ENCODE peak calls at places on chromosomes 6 and 20, in ten cellular contexts. W is mesothelial cell of epicardium, M is psoas muscle, Y is Caco-2, V is choroid plexus epithelial cell, F is neural progenitor cell, A is AG09309, T is astrocyte, S is WTC11, C is mucosa of descending colon. J is an unnamed sample.

GRCh38 chr20:15637971-15638754 is 935.1 kb downstream of the KIF16B start:
- DNase-seq in T (no peak), A (no peak), V (no peak), F (peak), C (no peak), S (peak), M (no peak), W (no peak), Y (no peak), J (no peak)

GRCh38 chr20:31608256-31608980 is 3.3 kb downstream of the ID1 start:
- DNase-seq in T (peak), F (peak), M (peak), Y (peak), C (peak), A (no peak), V (peak), W (peak), S (peak), J (peak)

GRCh38 chr20:2037296-2037914 is 43.5 kb upstream of the PDYN start:
- DNase-seq in W (no peak), C (no peak), S (no peak), Y (no peak), F (no peak), T (no peak), M (no peak), V (no peak), A (no peak), J (no peak)

GRCh38 chr6:84061174-84061573 is 27.6 kb downstream of the MRAP2 start:
- DNase-seq in Y (no peak), A (peak), F (no peak), W (no peak), S (no peak), C (no peak), V (no peak), M (no peak), T (no peak), J (no peak)

GRCh38 chr20:36098364-36098763 is 56.2 kb upstream of the EPB41L1 start:
- DNase-seq in M (no peak), F (no peak), S (no peak), A (no peak), T (peak), W (no peak), V (peak), Y (no peak), C (no peak), J (peak)

GRCh38 chr6:108561742-108562502 is 1.2 kb downstream of the FOXO3 start:
- DNase-seq in C (peak), Y (no peak), A (no peak), F (peak), V (no peak), T (no peak), S (peak), M (peak), W (peak), J (peak)

GRCh38 chr6:107988570-107988969 is 30.6 kb upstream of the SEC63 start:
- DNase-seq in S (no peak), A (no peak), M (no peak), V (no peak), T (no peak), Y (no peak), F (no peak), C (no peak), W (no peak), J (no peak)

GRCh38 chr6:158517581-158517980 is 42.3 kb upstream of the TMEM181 start:
- DNase-seq in S (no peak), M (no peak), Y (no peak), F (no peak), C (no peak), V (no peak), T (no peak), W (no peak), A (no peak), J (no peak)

GRCh38 chr6:127249619-127250018 is 17.0 kb upstream of the RNF146 start:
- DNase-seq in C (no peak), M (no peak), T (no peak), S (no peak), Y (no peak), W (no peak), F (no peak), A (no peak), V (no peak), J (no peak)

GRCh38 chr6:52664991-52665686 is 5.8 kb upstream of the TMEM14A start:
- DNase-seq in S (no peak), V (no peak), T (no peak), F (no peak), M (no peak), Y (no peak), W (no peak), A (no peak), C (no peak), J (no peak)

GRCh38 chr6:41705996-41706835 is 29.2 kb downstream of the TFEB start:
- DNase-seq in S (peak), W (no peak), V (peak), A (no peak), C (peak), M (peak), F (peak), Y (no peak), T (peak), J (peak)

GRCh38 chr20:50389808-50390684 is 120.1 kb upstream of the PTPN1 start:
- DNase-seq in F (no peak), S (no peak), A (no peak), C (no peak), T (no peak), W (no peak), V (no peak), Y (peak), M (no peak), J (no peak)

GRCh38 chr20:19737025-19737424 is 21.0 kb upstream of the RIN2 start:
- DNase-seq in C (no peak), S (no peak), F (no peak), A (peak), M (no peak), T (peak), W (no peak), Y (no peak), V (peak), J (peak)

GRCh38 chr6:96809119-96809518 is 28.2 kb downstream of the GPR63 start:
- DNase-seq in T (peak), W (no peak), C (no peak), A (no peak), Y (no peak), V (peak), S (no peak), F (no peak), M (no peak), J (no peak)

GRCh38 chr6:139390447-139390846 is 16.0 kb upstream of the CITED2 start:
- DNase-seq in M (no peak), F (no peak), W (no peak), V (no peak), A (no peak), T (no peak), S (no peak), C (no peak), Y (no peak), J (no peak)

GRCh38 chr6:71510057-71510713 is 221.6 kb downstream of the OGFRL1 start:
- DNase-seq in C (no peak), S (peak), F (peak), Y (peak), T (peak), A (peak), W (peak), V (peak), M (peak), J (peak)

GRCh38 chr20:9909167-9909566 is 70.3 kb upstream of the PAK5 start:
- DNase-seq in W (no peak), M (no peak), V (no peak), C (no peak), S (no peak), Y (no peak), F (no peak), A (no peak), T (no peak), J (no peak)

GRCh38 chr20:5504061-5504739 is 187.4 kb upstream of the PROKR2 start:
- DNase-seq in S (peak), V (peak), M (peak), F (no peak), Y (no peak), T (peak), A (no peak), C (peak), W (no peak), J (no peak)

GRCh38 chr6:105816875-105817274 is 269.3 kb upstream of the PRDM1 start:
- DNase-seq in F (no peak), A (no peak), V (no peak), S (no peak), T (no peak), M (no peak), Y (no peak), C (no peak), W (no peak), J (no peak)

GRCh38 chr6:26563488-26563887 is 25.3 kb downstream of the HMGN4 start:
- DNase-seq in A (no peak), Y (no peak), S (no peak), C (no peak), V (no peak), F (no peak), M (no peak), T (no peak), W (no peak), J (no peak)

GRCh38 chr20:54356726-54357235 is 118.6 kb upstream of the DOK5 start:
- DNase-seq in A (no peak), S (no peak), W (no peak), C (no peak), F (no peak), T (no peak), M (no peak), V (no peak), Y (no peak), J (no peak)

GRCh38 chr6:39610229-39610628 is 115.0 kb downstream of the KIF6 start:
- DNase-seq in W (no peak), C (no peak), Y (no peak), F (no peak), M (no peak), A (no peak), V (peak), S (no peak), T (peak), J (no peak)

GRCh38 chr20:24499472-24499871 is 30.0 kb downstream of the SYNDIG1 start:
- DNase-seq in M (no peak), T (no peak), V (no peak), A (no peak), S (no peak), W (no peak), F (no peak), C (no peak), Y (no peak), J (no peak)

GRCh38 chr6:137872071-137872470 is 5.0 kb downstream of the TNFAIP3 start:
- DNase-seq in W (no peak), Y (no peak), M (no peak), C (no peak), S (no peak), T (no peak), V (no peak), A (no peak), F (no peak), J (peak)

GRCh38 chr6:70371454-70372105 is 41.7 kb upstream of the FAM135A start:
- DNase-seq in T (peak), V (peak), M (no peak), A (peak), Y (no peak), C (no peak), S (no peak), W (no peak), F (peak), J (peak)

GRCh38 chr6:142187209-142187608 is 40.1 kb downstream of the VTA1 start:
- DNase-seq in A (no peak), M (peak), T (peak), S (no peak), V (peak), F (no peak), W (no peak), Y (no peak), C (no peak), J (peak)

GRCh38 chr6:135522975-135523692 is 25.6 kb upstream of the AHI1 start:
- DNase-seq in C (no peak), T (no peak), V (peak), S (no peak), F (no peak), M (no peak), A (no peak), W (no peak), Y (no peak), J (peak)

GRCh38 chr20:49286689-49287551 is 9.1 kb upstream of the ZNFX1 start:
- DNase-seq in T (peak), W (no peak), A (no peak), M (no peak), Y (peak), V (no peak), C (no peak), F (peak), S (no peak), J (peak)

GRCh38 chr6:136408205-136408604 is 118.6 kb upstream of the BCLAF1 start:
- DNase-seq in M (no peak), F (no peak), Y (no peak), W (no peak), A (peak), S (no peak), C (no peak), V (peak), T (peak), J (peak)

GRCh38 chr6:138568997-138569396 is 69.7 kb upstream of the NHSL1 start:
- DNase-seq in F (no peak), M (no peak), A (no peak), V (no peak), W (no peak), C (no peak), Y (no peak), T (no peak), S (no peak), J (no peak)

GRCh38 chr6:27474172-27474465 is 1.2 kb upstream of the ZNF184 start:
- DNase-seq in M (no peak), C (no peak), Y (no peak), A (no peak), V (no peak), T (no peak), W (no peak), S (no peak), F (no peak), J (no peak)

GRCh38 chr6:135586844-135587243 is 89.3 kb upstream of the AHI1 start:
- DNase-seq in Y (no peak), F (no peak), C (no peak), S (no peak), V (peak), W (no peak), T (peak), A (no peak), M (no peak), J (no peak)

GRCh38 chr6:15569035-15569995 is 93.5 kb downstream of the DTNBP1 start:
- DNase-seq in A (no peak), S (no peak), Y (no peak), C (no peak), M (no peak), T (no peak), F (no peak), V (peak), W (no peak), J (no peak)

GRCh38 chr6:14458669-14459266 is 341.2 kb downstream of the CD83 start:
- DNase-seq in M (no peak), A (peak), F (no peak), S (no peak), Y (no peak), C (no peak), W (no peak), T (peak), V (peak), J (peak)

GRCh38 chr6:5113096-5113495 is 28.0 kb downstream of the PPP1R3G start:
- DNase-seq in C (no peak), Y (no peak), F (no peak), A (no peak), S (no peak), T (no peak), V (no peak), M (no peak), W (no peak), J (no peak)

GRCh38 chr6:52555531-52556228 is 21.2 kb downstream of the TRAM2 start:
- DNase-seq in A (no peak), C (no peak), M (no peak), Y (no peak), S (no peak), F (no peak), W (no peak), T (no peak), V (peak), J (no peak)

GRCh38 chr6:12138936-12139335 is 126.8 kb downstream of the HIVEP1 start:
- DNase-seq in S (no peak), W (no peak), M (no peak), T (no peak), F (no peak), V (no peak), C (no peak), Y (no peak), A (no peak), J (no peak)

GRCh38 chr20:17856024-17856564 is 112.5 kb downstream of the SNX5 start:
- DNase-seq in C (peak), V (peak), S (no peak), Y (peak), A (no peak), T (no peak), F (no peak), W (no peak), M (no peak), J (no peak)

GRCh38 chr20:43843096-43843964 is 71.3 kb upstream of the TOX2 start:
- DNase-seq in Y (peak), T (peak), W (no peak), C (no peak), M (no peak), V (peak), F (no peak), A (peak), S (no peak), J (peak)

DNA sequence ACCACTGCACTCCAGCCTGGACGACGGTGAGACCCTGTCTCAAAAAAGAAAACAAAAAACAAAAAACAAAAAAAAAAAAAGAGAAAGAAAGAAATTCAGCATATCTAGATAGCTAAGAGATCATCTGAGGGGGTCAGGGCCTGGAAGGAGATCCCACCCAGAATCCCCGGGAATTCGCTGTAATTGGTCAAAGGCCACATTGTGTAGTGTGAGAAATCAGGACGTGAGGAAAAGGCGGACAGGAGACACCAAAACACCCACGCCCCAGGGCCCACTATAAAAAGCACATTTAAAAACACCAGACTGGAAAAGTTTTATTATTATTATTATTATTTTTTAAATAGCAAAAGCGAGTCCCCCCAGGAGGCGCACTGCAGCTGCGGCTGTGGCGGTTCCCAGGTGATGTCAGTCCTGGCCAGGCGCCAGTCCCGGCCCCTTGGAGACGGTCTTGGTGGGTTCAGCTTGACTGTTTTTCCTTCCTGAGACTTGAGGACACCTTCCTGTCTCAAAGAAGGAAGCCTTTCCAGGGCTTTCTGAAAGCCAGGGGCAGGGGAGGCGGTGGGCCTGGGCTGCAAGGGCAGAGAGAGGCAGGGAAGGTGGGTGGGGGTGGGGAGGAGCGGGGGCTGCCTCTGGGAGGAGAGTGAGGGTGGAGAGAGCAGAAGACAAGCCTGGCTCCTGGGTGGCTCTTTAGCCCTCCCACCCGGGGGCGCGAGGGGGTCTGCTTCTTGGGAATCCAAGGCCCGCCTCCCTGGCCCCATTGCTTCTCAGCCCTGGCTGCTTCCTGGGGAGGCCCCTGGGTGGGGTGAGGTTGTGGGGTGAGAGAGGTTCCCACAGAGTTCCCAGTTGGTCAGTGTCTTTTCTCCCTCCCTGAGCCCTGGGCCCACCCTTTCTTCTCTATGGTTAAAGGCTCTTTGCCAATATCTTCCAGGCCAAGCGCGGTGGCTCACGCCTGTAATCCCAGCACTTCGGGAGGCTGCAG is 14.5 kb downstream of the TCF15 start:
- DNase-seq in T (no peak), C (no peak), Y (no peak), W (peak), F (no peak), V (peak), A (no peak), S (no peak), M (peak), J (no peak)
- TF ChIP-seq CTCF in T (no peak), C (no peak), Y (no peak), W (no peak), F (no peak), V (peak), A (no peak), S (no peak), M (peak), J (no peak)

DNA sequence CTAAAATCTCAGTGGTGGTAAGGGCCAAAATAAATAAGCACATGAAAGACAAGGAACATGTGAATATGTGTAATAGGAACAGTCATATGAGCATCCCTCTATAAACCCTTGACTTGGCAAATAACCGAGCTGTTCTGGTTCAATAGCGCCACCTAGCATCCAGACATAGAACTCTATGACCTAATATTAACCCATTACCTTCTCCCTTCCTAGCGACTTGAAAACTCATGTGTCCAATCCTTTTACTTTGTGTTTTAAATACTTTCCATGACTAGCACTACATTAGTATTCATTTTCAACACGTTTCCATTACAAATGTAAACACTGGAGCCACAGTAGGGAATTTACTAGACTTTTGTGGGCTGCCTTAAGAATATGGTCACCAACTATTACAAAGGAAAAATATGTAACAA is 279.7 kb downstream of the UST start:
- DNase-seq in Y (no peak), V (peak), T (peak), S (peak), W (no peak), F (peak), C (no peak), M (no peak), A (peak), J (peak)
- TF ChIP-seq CTCF in Y (peak), V (peak), T (peak), S (peak), W (no peak), F (peak), C (no peak), M (no peak), A (peak), J (peak)

DNA sequence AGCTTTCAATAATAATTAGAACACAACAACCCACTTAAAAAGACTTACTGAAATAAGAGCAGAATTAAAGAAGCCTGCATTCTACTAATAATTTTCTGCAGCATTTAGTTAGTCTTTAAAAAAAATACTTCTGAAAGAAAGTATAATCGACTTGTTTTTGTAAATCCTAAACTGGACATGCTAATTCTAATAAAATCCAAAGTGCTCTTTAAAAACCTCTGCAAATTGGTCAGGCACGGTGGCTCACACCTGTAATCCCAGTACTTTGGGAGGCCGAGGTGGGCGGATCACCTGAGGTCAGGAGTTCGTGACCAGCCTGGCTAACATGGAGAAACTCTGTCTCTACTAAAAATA is 57.5 kb upstream of the ARMH2 start:
- DNase-seq in Y (no peak), C (no peak), V (no peak), W (no peak), S (no peak), F (no peak), T (no peak), M (no peak), A (no peak), J (no peak)
- TF ChIP-seq CTCF in Y (no peak), C (no peak), V (no peak), W (peak), S (no peak), F (no peak), T (no peak), M (no peak), A (no peak), J (no peak)

DNA sequence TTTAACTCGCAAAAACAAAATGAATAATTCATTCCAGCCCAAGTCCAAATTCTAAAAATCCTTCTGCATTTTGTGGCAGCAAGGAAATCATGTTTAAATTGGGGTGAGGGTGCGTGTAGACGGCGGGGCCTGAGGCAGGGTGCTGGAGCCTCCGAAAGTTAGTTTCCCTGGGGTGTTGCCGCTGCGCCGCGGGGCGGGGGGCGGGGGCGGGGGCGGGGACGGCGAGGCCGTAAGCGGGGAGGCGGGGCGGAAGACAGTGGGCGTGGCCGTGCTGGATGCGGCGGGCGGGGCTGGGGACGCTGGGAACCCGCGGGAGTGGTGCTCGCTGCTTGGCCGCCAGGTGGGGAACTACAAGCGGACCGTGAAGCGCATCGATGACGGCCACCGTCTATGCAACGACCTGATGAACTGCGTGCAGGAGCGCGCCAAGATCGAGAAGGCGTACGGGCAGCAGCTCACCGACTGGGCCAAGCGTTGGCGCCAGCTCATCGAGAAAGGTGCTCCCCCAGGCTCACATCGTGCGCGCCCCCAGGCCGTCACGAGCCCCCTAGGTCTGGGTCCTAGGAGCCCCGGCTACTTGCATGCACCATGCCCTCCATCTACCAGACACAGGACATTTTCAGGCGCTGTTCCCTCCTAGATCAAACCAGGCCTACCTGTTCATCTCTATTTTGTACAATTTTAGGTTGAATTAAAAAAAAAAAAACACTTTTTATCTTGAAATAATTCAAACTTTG is 29.0 kb downstream of the SPDEF start:
- DNase-seq in T (peak), S (peak), C (peak), V (peak), Y (peak), A (peak), F (peak), M (peak), W (peak), J (peak)
- TF ChIP-seq CTCF in T (peak), S (peak), C (peak), V (peak), Y (peak), A (peak), F (peak), M (peak), W (peak), J (peak)

J was measured in MCF 10A.